ENCODE peak calls at places on chromosomes 2 and 18, in seven cellular contexts. I is Panc1, Z is SK-N-SH, L is HCT116, V is H1, C is HepG2, G is GM12878. P is an unnamed sample.

GRCh38 chr2:232653441-232653840 is 20.0 kb downstream of the EFHD1 start:
- DNase-seq in V (no peak), I (no peak), C (no peak), Z (no peak), L (no peak), G (no peak), P (no peak)

GRCh38 chr2:54903736-54904554 is 146.3 kb downstream of the RTN4 start:
- DNase-seq in G (no peak), V (no peak), C (no peak), L (peak; percentile 96), Z (no peak), I (peak; percentile 95), P (no peak)

GRCh38 chr2:38187416-38188127 is 111.6 kb upstream of the CYP1B1 start:
- DNase-seq in G (no peak), L (no peak), Z (no peak), V (no peak), I (no peak), C (no peak), P (no peak)

GRCh38 chr2:102186676-102187190 is at the start of gene IL1RL2:
- DNase-seq in L (no peak), C (no peak), G (no peak), I (no peak), Z (no peak), V (no peak), P (no peak)

GRCh38 chr2:216621292-216621691 is 11.9 kb upstream of the IGFBP2 start:
- DNase-seq in L (no peak), G (no peak), V (no peak), Z (no peak), I (no peak), C (no peak), P (no peak)

GRCh38 chr2:28979576-28980366 is 1.3 kb upstream of the TOGARAM2 start:
- DNase-seq in I (no peak), V (no peak), L (no peak), G (no peak), Z (peak; percentile 29), C (no peak), P (no peak)

GRCh38 chr2:67526283-67526682 is 129.2 kb downstream of the ETAA1 start:
- DNase-seq in V (no peak), L (no peak), I (no peak), Z (no peak), G (no peak), C (no peak), P (no peak)

GRCh38 chr2:223222397-223222796 is 170.4 kb downstream of the KCNE4 start:
- DNase-seq in C (no peak), Z (no peak), V (no peak), L (no peak), G (no peak), I (no peak), P (no peak)

GRCh38 chr2:75042823-75043222 is 84.4 kb downstream of the POLE4 start:
- DNase-seq in L (no peak), V (no peak), Z (no peak), I (no peak), C (no peak), G (no peak), P (no peak)

GRCh38 chr2:11534078-11534745 is 367 bp downstream of the GREB1 start:
- DNase-seq in Z (no peak), V (no peak), G (no peak), I (no peak), L (no peak), C (no peak), P (no peak)

GRCh38 chr2:157592983-157593382 is 35.7 kb downstream of the ACVR1C start:
- DNase-seq in G (no peak), C (peak; percentile 4), L (no peak), Z (peak; percentile 23), I (no peak), V (no peak), P (no peak)

GRCh38 chr2:191656792-191657191 is 21.1 kb upstream of the NABP1 start:
- DNase-seq in Z (no peak), G (no peak), L (no peak), C (no peak), I (no peak), V (no peak), P (no peak)

GRCh38 chr2:237281900-237282306 is 132.1 kb downstream of the COL6A3 start:
- DNase-seq in G (no peak), Z (no peak), I (no peak), C (no peak), L (no peak), V (no peak), P (no peak)

GRCh38 chr2:16626997-16627605 is 38.5 kb downstream of the CYRIA start:
- DNase-seq in V (no peak), C (no peak), G (no peak), I (no peak), L (no peak), Z (no peak), P (no peak)

GRCh38 chr2:160471950-160472349 is 21.7 kb downstream of the RBMS1 start:
- DNase-seq in V (no peak), C (no peak), L (no peak), G (no peak), Z (no peak), I (no peak), P (no peak)

GRCh38 chr2:7880126-7880525 is 801.7 kb upstream of the ID2 start:
- DNase-seq in L (no peak), I (no peak), C (no peak), G (no peak), V (no peak), Z (no peak), P (no peak)

GRCh38 chr2:239436076-239436475 is 35.3 kb upstream of the HDAC4 start:
- DNase-seq in V (no peak), G (no peak), I (no peak), L (no peak), Z (no peak), C (no peak), P (no peak)

GRCh38 chr2:40218679-40219078 is 233.2 kb downstream of the SLC8A1 start:
- DNase-seq in C (no peak), I (no peak), V (no peak), Z (no peak), G (no peak), L (no peak), P (no peak)

DNA sequence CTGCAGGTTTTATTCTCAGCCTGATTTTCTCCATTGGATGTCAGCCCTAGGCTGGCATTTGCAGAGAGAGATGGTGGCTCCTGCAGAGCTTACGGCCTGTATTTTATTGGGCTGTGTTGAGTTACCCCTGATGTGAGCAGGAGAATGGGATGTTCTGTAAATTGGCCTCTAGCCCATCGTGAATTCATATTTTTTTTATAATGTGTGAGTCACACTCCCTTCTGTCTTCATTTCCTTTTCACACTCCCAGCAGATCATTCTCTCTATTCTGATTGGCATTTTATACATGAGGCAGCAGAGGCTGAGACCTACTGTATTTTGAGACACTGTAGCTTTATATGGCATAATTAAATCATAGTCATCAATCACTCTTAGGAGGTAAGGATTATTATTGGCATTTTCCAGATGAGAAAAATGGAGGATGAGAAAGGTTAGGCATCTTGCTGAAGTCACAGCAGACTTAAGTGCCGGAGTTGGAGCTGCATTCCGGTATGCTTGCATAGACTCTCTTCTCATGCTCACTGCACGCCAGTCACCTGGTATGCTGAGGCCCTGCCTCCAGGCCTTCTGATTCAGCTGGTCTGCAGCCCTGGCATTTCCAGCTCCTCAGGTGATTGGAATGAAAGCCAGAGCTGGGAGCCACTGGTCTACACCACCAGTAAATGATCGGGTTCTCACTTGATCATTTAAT is 142.4 kb downstream of the NEDD4L start:
- DNase-seq in Z (no peak), G (no peak), C (no peak), L (no peak), I (peak; percentile 70), V (peak; percentile 37), P (no peak)
- TF ChIP-seq SIN3A in Z (no peak), G (no peak), C (no peak), L (no peak), I (no peak), V (no peak), P (no peak)

GRCh38 chr18:39946623-39947061 is 2008.4 kb upstream of the PIK3C3 start:
- DNase-seq in I (no peak), V (no peak), G (no peak), L (peak; percentile 51), C (no peak), Z (no peak), P (no peak)
- TF ChIP-seq SIN3A in I (no peak), V (no peak), G (no peak), L (peak; percentile 19), C (no peak), Z (no peak), P (no peak)

GRCh38 chr18:49234984-49235383 is 225.5 kb downstream of the DYM start:
- DNase-seq in C (no peak), Z (no peak), L (no peak), G (no peak), V (no peak), I (no peak), P (no peak)

GRCh38 chr18:49237031-49237430 is 223.4 kb downstream of the DYM start:
- DNase-seq in Z (no peak), G (no peak), L (no peak), I (no peak), V (no peak), C (no peak), P (no peak)

GRCh38 chr18:49241852-49242251 is 218.6 kb downstream of the DYM start:
- DNase-seq in I (no peak), C (no peak), L (no peak), G (no peak), Z (no peak), V (no peak), P (no peak)

GRCh38 chr18:49243391-49243790 is 217.1 kb downstream of the DYM start:
- DNase-seq in G (no peak), I (no peak), V (no peak), L (no peak), C (no peak), Z (no peak), P (no peak)

GRCh38 chr18:49238433-49239042 is 221.9 kb downstream of the DYM start:
- DNase-seq in V (no peak), I (no peak), C (peak; percentile 38), G (no peak), Z (peak; percentile 44), L (peak; percentile 13), P (no peak)
- TF ChIP-seq SIN3A in V (no peak), I (no peak), C (no peak), G (no peak), Z (no peak), L (no peak), P (no peak)

GRCh38 chr2:241935314-241935713 is 65.8 kb downstream of the RTP5 start:
- DNase-seq in C (no peak), G (no peak), I (no peak), L (peak; percentile 3), V (no peak), Z (no peak), P (peak; percentile 2)
- TF ChIP-seq SIN3A in C (no peak), G (no peak), I (no peak), L (no peak), V (no peak), Z (no peak), P (no peak)

GRCh38 chr2:190517468-190517867 is 17.1 kb downstream of the NEMP2 start:
- DNase-seq in C (no peak), V (no peak), Z (no peak), L (no peak), G (no peak), I (no peak), P (no peak)
- TF ChIP-seq SIN3A in C (no peak), V (no peak), Z (no peak), L (no peak), G (no peak), I (no peak), P (no peak)